ENCODE peak calls at places on chromosomes 11 and 22, in eight cellular contexts. W, Y, J, O, A, H, L and Z are unnamed samples.

GRCh38 chr11:19724765-19725164 is 12.1 kb downstream of the NAV2 start:
- DNase-seq in Y (no peak), W (no peak), J (no peak), A (no peak), O (no peak), H (no peak), L (no peak), Z (no peak)

GRCh38 chr11:74171630-74172465 is 759 bp downstream of the PPME1 start:
- DNase-seq in J (no peak), O (no peak), L (peak; percentile 25), H (no peak), Y (no peak), W (no peak), A (no peak), Z (no peak)

GRCh38 chr11:79375818-79376550 is 64.8 kb downstream of the TENM4 start:
- DNase-seq in H (no peak), Y (no peak), A (no peak), J (no peak), O (no peak), L (peak; percentile 98), W (no peak), Z (no peak)

GRCh38 chr22:39952347-39952746 is 7.8 kb upstream of the TMA7B start:
- DNase-seq in O (no peak), A (no peak), W (no peak), J (no peak), H (no peak), Y (no peak), L (no peak), Z (no peak)

GRCh38 chr11:8683115-8683807 is 669 bp downstream of the RPL27A start:
- DNase-seq in J (no peak), H (no peak), O (no peak), L (no peak), W (no peak), Y (no peak), A (peak; percentile 71), Z (no peak)

GRCh38 chr11:9575531-9576240 is 2.2 kb downstream of the WEE1 start:
- DNase-seq in W (no peak), J (no peak), O (no peak), H (no peak), L (peak; percentile 47), Y (no peak), A (no peak), Z (no peak)

GRCh38 chr11:2528301-2529050 is 83.7 kb downstream of the KCNQ1 start:
- DNase-seq in A (peak; percentile 56), H (no peak), O (no peak), J (no peak), L (peak; percentile 7), W (no peak), Y (no peak), Z (peak; percentile 11)

GRCh38 chr22:42172385-42173172 is 42.0 kb upstream of the CYP2D6 start:
- DNase-seq in A (no peak), L (no peak), Y (no peak), O (no peak), H (no peak), J (no peak), W (no peak), Z (no peak)

GRCh38 chr11:44311339-44312261 is 1.7 kb upstream of the ALX4 start:
- DNase-seq in A (peak; percentile 38), O (no peak), J (no peak), L (no peak), H (no peak), W (no peak), Y (no peak), Z (no peak)

GRCh38 chr22:42868751-42869251 is 11.7 kb upstream of the ARFGAP3 start:
- DNase-seq in J (no peak), W (no peak), O (no peak), A (peak; percentile 85), Y (no peak), L (no peak), H (peak; percentile 90), Z (no peak)

GRCh38 chr11:107457205-107457557 is 444 bp downstream of the CWF19L2 start:
- DNase-seq in J (no peak), Y (no peak), L (no peak), W (peak; percentile 9), O (peak; percentile 18), H (no peak), A (no peak), Z (no peak)

GRCh38 chr22:45541580-45541979 is 38.9 kb downstream of the FBLN1 start:
- DNase-seq in Y (no peak), W (no peak), A (no peak), L (no peak), J (no peak), O (no peak), H (no peak), Z (no peak)

GRCh38 chr22:41382098-41382578 is 396 bp downstream of the TEF start:
- DNase-seq in W (peak; percentile 83), J (no peak), A (peak; percentile 89), O (peak; percentile 81), L (no peak), H (peak; percentile 91), Y (peak; percentile 69), Z (peak; percentile 87)

GRCh38 chr11:34242037-34242625 is 115.7 kb downstream of the ABTB2 start:
- DNase-seq in H (no peak), O (no peak), J (no peak), W (no peak), A (no peak), Y (no peak), L (peak; percentile 43), Z (no peak)

DNA sequence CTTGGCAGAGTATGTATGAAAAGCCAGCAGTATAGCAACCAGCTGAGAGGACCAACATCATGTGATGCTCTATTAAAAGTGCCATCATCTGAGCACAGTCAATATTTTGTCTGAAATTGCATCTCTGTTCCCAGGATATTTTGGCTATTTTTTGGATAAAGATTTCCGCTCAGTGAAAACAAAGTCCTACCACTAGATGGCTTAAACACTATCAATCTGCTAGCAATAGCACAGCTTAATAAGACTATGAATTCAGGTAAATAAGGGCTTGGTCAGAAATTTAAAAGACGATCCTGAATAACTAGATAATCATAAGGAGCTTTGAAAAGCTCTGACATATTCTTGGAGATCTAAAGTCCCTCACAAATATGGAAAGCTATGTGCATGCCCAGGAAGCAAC is 74.4 kb downstream of the MS4A13 start:
- DNase-seq in Y (no peak), W (no peak), L (no peak), J (no peak), H (no peak), O (no peak), A (no peak), Z (no peak)
- TF ChIP-seq CTCF in Y (peak; percentile 51), W (peak; percentile 29), L (no peak), J (no peak), H (no peak), O (no peak), A (no peak), Z (peak; percentile 28)

DNA sequence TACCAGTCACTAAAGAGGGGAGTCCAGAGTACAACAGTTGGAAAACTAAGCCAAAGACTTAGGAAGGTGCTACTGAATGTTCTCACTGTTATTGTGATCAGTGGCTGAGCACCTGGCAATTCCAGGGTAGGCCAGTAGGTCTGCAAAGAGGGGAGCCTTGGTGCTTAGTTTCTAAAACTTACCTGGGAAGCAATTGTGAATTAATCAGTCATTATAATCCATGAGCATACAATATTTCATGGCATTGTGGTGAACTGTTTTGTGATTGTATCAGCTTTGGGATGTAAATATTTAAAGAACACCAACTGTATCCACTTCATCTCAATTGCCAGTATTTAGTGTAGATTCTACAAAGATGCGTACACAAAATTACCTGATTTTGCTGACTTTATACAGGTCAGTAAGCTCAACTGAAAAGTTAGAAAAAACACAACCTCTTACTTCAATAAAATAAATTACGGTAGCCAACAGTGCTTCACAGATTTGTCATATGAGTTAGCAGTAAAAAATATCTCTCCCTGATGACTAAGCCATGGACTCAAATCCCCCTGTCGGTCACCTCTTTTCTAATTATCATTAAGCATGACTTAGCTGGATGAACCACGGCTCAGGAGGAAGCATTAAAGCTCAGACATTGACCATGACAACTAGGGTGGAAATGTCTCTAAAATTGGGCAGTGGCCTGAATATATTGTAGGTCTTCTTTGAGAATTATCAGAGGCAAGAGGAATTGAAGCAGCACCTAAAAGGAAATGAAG is 30.8 kb upstream of the SORL1 start:
- DNase-seq in O (no peak), J (no peak), H (no peak), A (no peak), W (no peak), Y (no peak), L (no peak), Z (no peak)
- TF ChIP-seq CTCF in O (no peak), J (no peak), H (no peak), A (no peak), W (no peak), Y (no peak), L (no peak), Z (no peak)

DNA sequence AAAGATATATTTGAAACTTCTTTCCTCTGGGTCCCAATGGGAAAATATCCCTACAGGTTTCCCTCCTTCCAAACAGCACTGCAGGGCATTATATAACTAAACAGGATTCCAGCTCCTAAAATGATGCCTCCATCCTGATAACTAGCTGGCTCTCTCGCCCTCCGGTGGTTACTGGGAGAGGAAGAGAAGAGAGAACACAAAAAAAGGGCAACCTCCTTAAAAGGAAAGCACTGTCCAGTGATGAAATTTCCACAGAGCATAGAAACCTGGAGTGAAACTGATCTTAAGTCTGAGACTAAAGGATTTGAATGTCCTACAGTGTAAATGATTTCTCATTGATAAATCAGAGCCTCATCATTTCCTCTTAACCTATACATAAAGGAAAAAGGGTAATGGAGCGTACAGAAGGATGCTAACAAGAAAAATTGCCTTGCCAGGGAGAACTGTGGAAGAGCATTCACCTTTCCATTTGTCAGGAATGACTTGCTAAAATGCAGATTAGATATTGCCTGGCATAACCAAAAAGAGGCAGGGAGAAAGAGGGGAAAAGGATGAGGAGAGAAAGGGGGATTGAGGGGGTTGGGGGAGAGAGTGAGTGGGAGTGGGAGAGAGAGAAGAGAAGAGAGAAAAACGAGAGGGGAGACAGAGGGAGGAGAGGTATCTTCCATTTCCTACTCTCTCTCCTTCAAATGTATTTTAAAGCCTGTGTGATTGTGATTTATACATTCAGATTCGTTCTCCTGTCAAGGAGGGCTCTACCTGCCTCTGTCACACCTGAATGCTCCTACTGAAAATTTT is 121.4 kb downstream of the APOL5 start:
- DNase-seq in A (no peak), Y (peak; percentile 14), L (peak; percentile 61), W (peak; percentile 11), J (no peak), O (peak; percentile 60), H (peak; percentile 84), Z (peak; percentile 46)
- TF ChIP-seq CTCF in A (peak; percentile 36), Y (peak; percentile 47), L (peak; percentile 65), W (no peak), J (no peak), O (peak; percentile 59), H (peak; percentile 27), Z (no peak)

GRCh38 chr22:49321477-49322055 is 506.1 kb downstream of the BRD1 start:
- DNase-seq in H (no peak), L (no peak), A (peak; percentile 54), Y (no peak), J (no peak), O (no peak), W (no peak), Z (no peak)

GRCh38 chr22:49312601-49313000 is 515.1 kb downstream of the BRD1 start:
- DNase-seq in Y (no peak), L (no peak), A (no peak), W (no peak), O (no peak), H (no peak), J (no peak), Z (no peak)

GRCh38 chr22:49322231-49322630 is 505.4 kb downstream of the BRD1 start:
- DNase-seq in L (no peak), H (no peak), O (no peak), J (no peak), W (no peak), Y (no peak), A (peak; percentile 57), Z (no peak)

GRCh38 chr22:49320714-49321476 is 506.8 kb downstream of the BRD1 start:
- DNase-seq in O (no peak), A (peak; percentile 48), H (no peak), J (no peak), L (no peak), W (no peak), Y (no peak), Z (no peak)

GRCh38 chr22:49317369-49317768 is 510.3 kb downstream of the BRD1 start:
- DNase-seq in A (no peak), Y (no peak), J (no peak), W (no peak), H (no peak), O (no peak), L (no peak), Z (no peak)
- TF ChIP-seq CTCF in A (no peak), Y (peak; percentile 55), J (no peak), W (no peak), H (no peak), O (no peak), L (no peak), Z (no peak)